ENCODE peak calls at places on chromosomes 2 and 18, in five cellular contexts. V, Y, M, P and R are unnamed samples.

GRCh38 chr2:172472441-172473051 is 45.2 kb downstream of the ITGA6 start:
- DNase-seq in V (no peak), Y (no peak), M (no peak), P (no peak), R (no peak)

GRCh38 chr2:205868773-205869333 is 186.6 kb downstream of the NRP2 start:
- DNase-seq in V (no peak), Y (peak; percentile 67), M (no peak), P (no peak), R (no peak)

GRCh38 chr2:173511942-173512341 is 157.3 kb downstream of the CDCA7 start:
- DNase-seq in V (no peak), Y (peak; percentile 64), M (no peak), P (no peak), R (no peak)

GRCh38 chr2:109526442-109526970 is 87.3 kb downstream of the SEPTIN10 start:
- DNase-seq in V (no peak), Y (no peak), M (no peak), P (no peak), R (no peak)

GRCh38 chr2:12809526-12809925 is 92.8 kb downstream of the TRIB2 start:
- DNase-seq in V (no peak), Y (no peak), M (no peak), P (peak; percentile 78), R (no peak)

GRCh38 chr2:161406316-161406715 is 9.8 kb upstream of the TBR1 start:
- DNase-seq in V (no peak), Y (no peak), M (no peak), P (no peak), R (no peak)

GRCh38 chr2:234980476-234981187 is 28.8 kb downstream of the SH3BP4 start:
- DNase-seq in V (no peak), Y (peak; percentile 57), M (no peak), P (peak; percentile 48), R (no peak)

GRCh38 chr2:191927319-191927867 is 80.5 kb upstream of the CAVIN2 start:
- DNase-seq in V (peak; percentile 57), Y (peak; percentile 93), M (no peak), P (no peak), R (no peak)

GRCh38 chr2:27583390-27583915 is 611 bp downstream of the ZNF512 start:
- DNase-seq in V (no peak), Y (no peak), M (no peak), P (no peak), R (peak; percentile 27)

GRCh38 chr18:25962176-25962575 is 128.2 kb downstream of the SS18 start:
- DNase-seq in V (no peak), Y (no peak), M (peak; percentile 23), P (no peak), R (no peak)

GRCh38 chr2:12169721-12170120 is 423.3 kb downstream of the LPIN1 start:
- DNase-seq in V (no peak), Y (peak; percentile 90), M (no peak), P (peak; percentile 57), R (peak; percentile 12)

GRCh38 chr2:232628466-232629200 is 4.8 kb upstream of the EFHD1 start:
- DNase-seq in V (no peak), Y (no peak), M (no peak), P (peak; percentile 77), R (peak; percentile 82)

GRCh38 chr2:75416420-75417342 is 144.1 kb downstream of the EVA1A start:
- DNase-seq in V (peak; percentile 10), Y (no peak), M (peak; percentile 16), P (no peak), R (no peak)

GRCh38 chr2:123953848-123954247 is 71.2 kb upstream of the CNTNAP5 start:
- DNase-seq in V (no peak), Y (peak; percentile 20), M (no peak), P (no peak), R (no peak)

GRCh38 chr18:74949611-74950010 is 259.3 kb downstream of the PTGR3 start:
- DNase-seq in V (no peak), Y (peak; percentile 10), M (no peak), P (no peak), R (no peak)

GRCh38 chr18:35089918-35090550 is 48.8 kb downstream of the MAPRE2 start:
- DNase-seq in V (no peak), Y (no peak), M (no peak), P (no peak), R (no peak)

GRCh38 chr2:152098798-152099654 is at the start of gene CACNB4:
- DNase-seq in V (peak; percentile 10), Y (peak; percentile 15), M (peak; percentile 77), P (peak; percentile 64), R (no peak)

GRCh38 chr2:164542584-164543021 is 78.7 kb downstream of the GRB14 start:
- DNase-seq in V (peak; percentile 30), Y (peak; percentile 85), M (no peak), P (no peak), R (no peak)

GRCh38 chr18:21051615-21052014 is 60.0 kb downstream of the ROCK1 start:
- DNase-seq in V (no peak), Y (no peak), M (no peak), P (no peak), R (no peak)

GRCh38 chr2:30048636-30049175 is 98.1 kb upstream of the YPEL5 start:
- DNase-seq in V (no peak), Y (no peak), M (no peak), P (no peak), R (no peak)

GRCh38 chr18:3903341-3903740 is 453.4 kb downstream of the TGIF1 start:
- DNase-seq in V (peak; percentile 23), Y (peak; percentile 72), M (no peak), P (no peak), R (no peak)

GRCh38 chr2:230871361-230872150 is 6.8 kb downstream of the ITM2C start:
- DNase-seq in V (no peak), Y (no peak), M (peak; percentile 11), P (peak; percentile 53), R (no peak)

GRCh38 chr2:96860065-96861029 is 2.5 kb upstream of the ANKRD39 start:
- DNase-seq in V (no peak), Y (no peak), M (no peak), P (peak; percentile 77), R (no peak)

GRCh38 chr2:162327134-162327769 is 8.8 kb upstream of the IFIH1 start:
- DNase-seq in V (no peak), Y (peak; percentile 24), M (no peak), P (no peak), R (no peak)

GRCh38 chr2:238104071-238104511 is 4.0 kb downstream of the ESPNL start:
- DNase-seq in V (no peak), Y (no peak), M (no peak), P (no peak), R (no peak)

GRCh38 chr18:24600076-24600654 is 139.7 kb downstream of the HRH4 start:
- DNase-seq in V (peak; percentile 41), Y (peak; percentile 72), M (peak; percentile 34), P (no peak), R (peak; percentile 55)

GRCh38 chr2:44200011-44200410 is 31.3 kb downstream of the PPM1B start:
- DNase-seq in V (no peak), Y (no peak), M (no peak), P (no peak), R (no peak)

GRCh38 chr2:222993920-222994650 is 57.9 kb upstream of the KCNE4 start:
- DNase-seq in V (peak; percentile 41), Y (peak; percentile 96), M (no peak), P (peak; percentile 85), R (peak; percentile 90)

GRCh38 chr18:14974576-14974975 is 226.6 kb downstream of the ANKRD30B start:
- DNase-seq in V (no peak), Y (no peak), M (no peak), P (no peak), R (no peak)

GRCh38 chr2:113167115-113167932 is 6.4 kb upstream of the PSD4 start:
- DNase-seq in V (no peak), Y (no peak), M (no peak), P (no peak), R (no peak)

GRCh38 chr2:113077921-113078320 is 10.2 kb downstream of the IL1F10 start:
- DNase-seq in V (peak; percentile 18), Y (no peak), M (no peak), P (no peak), R (no peak)